ENCODE peak calls at places on chromosomes 13 and 19, in five cellular contexts. D is neural progenitor cell; Z is transverse colon; P is naive B cell; M is stimulated activated CD4-positive, alpha-beta T cell treated with anti-CD3 and anti-CD28 coated beads, Interleukin-2, amount 100 ng/mL, for 48 hours. X is an unnamed sample.

GRCh38 chr19:48907671-48908070 is 7.6 kb downstream of the NUCB1 start:
- DNase-seq in Z (peak; percentile 67), M (no peak), P (no peak), D (no peak), X (no peak)

GRCh38 chr13:72774019-72774418 is 7.7 kb downstream of the DIS3 start:
- DNase-seq in P (no peak), M (no peak), Z (no peak), D (no peak), X (no peak)

GRCh38 chr19:3358919-3359849 is 7.2 kb upstream of the NFIC start:
- DNase-seq in D (peak; percentile 60), P (peak; percentile 56), Z (peak; percentile 78), M (peak; percentile 46), X (no peak)

GRCh38 chr13:73162912-73163911 is 104.4 kb downstream of the KLF5 start:
- DNase-seq in M (no peak), Z (no peak), P (no peak), D (no peak), X (no peak)

GRCh38 chr19:45601524-45602522 is at the start of gene GPR4:
- DNase-seq in D (peak; percentile 81), P (no peak), M (no peak), Z (no peak), X (no peak)

GRCh38 chr13:30829788-30830637 is 76.1 kb upstream of the MEDAG start:
- DNase-seq in Z (no peak), D (no peak), M (no peak), P (no peak), X (no peak)

GRCh38 chr19:3125900-3126524 is 9.8 kb upstream of the GNA15 start:
- DNase-seq in M (peak; percentile 84), D (peak; percentile 67), P (peak; percentile 41), Z (peak; percentile 79), X (no peak)

GRCh38 chr13:74771964-74772363 is 637.8 kb upstream of the KLF12 start:
- DNase-seq in P (no peak), D (no peak), Z (no peak), M (no peak), X (no peak)

GRCh38 chr19:49554701-49555181 is 25.6 kb downstream of the NOSIP start:
- DNase-seq in D (no peak), Z (peak; percentile 44), M (no peak), P (no peak), X (no peak)

GRCh38 chr13:110249326-110249725 is 57.6 kb downstream of the COL4A1 start:
- DNase-seq in M (no peak), D (no peak), P (no peak), Z (no peak), X (no peak)

X was measured in KG1.